ENCODE peak calls at places on chromosome 13, in six cellular contexts. H is NT2/D1, U is GM12878, X is K562, M is HepG2, D is H1. R is an unnamed sample.

GRCh38 chr13:25232937-25233515 is 54.3 kb downstream of the MTMR6 start:
- DNase-seq in U (no peak), M (peak), H (no peak), X (peak), D (no peak), R (peak)

GRCh38 chr13:28449826-28450773 is 44.8 kb downstream of the FLT1 start:
- DNase-seq in X (no peak), D (no peak), H (no peak), U (no peak), M (no peak), R (no peak)

GRCh38 chr13:50476579-50476978 is 366.9 kb downstream of the DLEU7 start:
- DNase-seq in U (no peak), M (no peak), H (no peak), X (no peak), D (no peak), R (no peak)

GRCh38 chr13:21872795-21873194 is 201.9 kb downstream of the FGF9 start:
- DNase-seq in M (no peak), X (no peak), U (no peak), D (no peak), H (no peak), R (no peak)

GRCh38 chr13:102392810-102393209 is 9.0 kb downstream of the FGF14 start:
- DNase-seq in X (no peak), H (no peak), D (no peak), M (no peak), U (no peak), R (no peak)

GRCh38 chr13:98576215-98576945 is 527 bp downstream of the STK24 start:
- DNase-seq in M (no peak), D (no peak), U (no peak), H (no peak), X (peak), R (no peak)

GRCh38 chr13:40060318-40061007 is 405.0 kb downstream of the COG6 start:
- DNase-seq in D (no peak), U (peak), X (no peak), H (no peak), M (no peak), R (no peak)

GRCh38 chr13:50700664-50701266 is 142.7 kb downstream of the DLEU7 start:
- DNase-seq in X (no peak), M (no peak), U (no peak), D (no peak), H (no peak), R (no peak)

GRCh38 chr13:112159575-112160547 is 92.9 kb downstream of the SOX1 start:
- DNase-seq in H (peak), D (no peak), X (no peak), M (peak), U (no peak), R (no peak)

GRCh38 chr13:95120650-95121049 is 180.6 kb downstream of the ABCC4 start:
- DNase-seq in X (no peak), M (no peak), D (no peak), H (no peak), U (no peak), R (no peak)

GRCh38 chr13:95115525-95115924 is 185.7 kb downstream of the ABCC4 start:
- DNase-seq in D (no peak), U (no peak), X (no peak), M (no peak), H (no peak), R (no peak)

GRCh38 chr13:95118541-95119324 is 182.5 kb downstream of the ABCC4 start:
- DNase-seq in H (no peak), U (no peak), X (no peak), M (no peak), D (no peak), R (no peak)

GRCh38 chr13:95113601-95114000 is 187.7 kb downstream of the ABCC4 start:
- DNase-seq in X (no peak), U (no peak), M (no peak), D (no peak), H (no peak), R (no peak)

GRCh38 chr13:95117092-95117491 is 184.2 kb downstream of the ABCC4 start:
- DNase-seq in H (no peak), X (no peak), M (no peak), U (peak), D (no peak), R (no peak)
- TF ChIP-seq ZNF274 in H (no peak), X (no peak), M (no peak), U (no peak), D (no peak), R (no peak)

DNA sequence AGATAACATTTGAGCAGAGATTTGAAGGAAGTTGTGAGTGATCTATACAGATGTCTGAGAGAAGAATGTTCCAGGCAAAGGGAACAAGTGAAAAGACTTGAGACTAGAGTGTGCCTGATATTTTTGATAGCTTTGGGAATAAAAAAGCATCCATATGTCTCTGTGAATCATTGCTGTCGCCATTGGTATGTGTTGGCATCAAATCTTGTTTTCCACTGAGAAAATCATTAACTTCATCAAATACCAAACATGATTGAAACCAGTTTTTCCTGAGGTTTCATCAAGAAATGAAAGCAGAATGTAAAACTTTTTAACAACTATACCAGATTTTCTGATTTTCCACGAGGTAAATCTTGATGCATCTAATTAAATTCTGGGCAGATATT is 862.6 kb downstream of the DIAPH3 start:
- DNase-seq in X (no peak), H (no peak), U (no peak), D (no peak), M (no peak), R (no peak)
- TF ChIP-seq ZNF274 in X (no peak), H (no peak), U (no peak), D (no peak), M (no peak), R (no peak)

GRCh38 chr13:63691474-63691873 is 2275.8 kb upstream of the PCDH20 start:
- DNase-seq in H (no peak), D (no peak), M (no peak), X (no peak), U (no peak), R (no peak)

GRCh38 chr13:63700366-63700765 is 2284.7 kb upstream of the PCDH20 start:
- DNase-seq in D (no peak), M (no peak), U (no peak), X (no peak), H (peak), R (no peak)

GRCh38 chr13:63693696-63694095 is 2278.0 kb upstream of the PCDH20 start:
- DNase-seq in X (no peak), H (no peak), M (no peak), D (no peak), U (no peak), R (no peak)

GRCh38 chr13:63699948-63700347 is 2284.3 kb upstream of the PCDH20 start:
- DNase-seq in H (no peak), X (no peak), U (no peak), D (no peak), M (no peak), R (no peak)

DNA sequence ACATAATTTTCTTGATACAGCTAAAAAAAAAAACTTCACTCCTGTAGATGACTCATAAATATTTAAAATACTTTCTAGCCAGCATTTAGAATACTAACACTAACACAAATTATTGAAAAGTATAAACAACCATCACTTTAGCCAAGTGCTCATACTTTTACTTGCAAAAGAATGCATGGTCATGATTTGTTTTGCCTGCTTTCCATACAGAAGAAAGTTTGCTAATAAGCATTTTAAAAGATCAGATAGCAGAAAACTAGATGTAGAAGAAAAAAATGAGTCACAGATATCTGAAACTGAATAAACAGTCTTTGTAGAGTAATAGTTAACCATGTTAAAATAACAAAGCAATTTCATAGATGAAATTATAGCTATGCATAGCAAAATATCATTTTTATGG is 2280.4 kb upstream of the PCDH20 start:
- DNase-seq in U (no peak), M (no peak), X (no peak), H (no peak), D (no peak), R (no peak)
- TF ChIP-seq ZNF274 in U (no peak), M (no peak), X (no peak), H (no peak), D (no peak), R (no peak)

DNA sequence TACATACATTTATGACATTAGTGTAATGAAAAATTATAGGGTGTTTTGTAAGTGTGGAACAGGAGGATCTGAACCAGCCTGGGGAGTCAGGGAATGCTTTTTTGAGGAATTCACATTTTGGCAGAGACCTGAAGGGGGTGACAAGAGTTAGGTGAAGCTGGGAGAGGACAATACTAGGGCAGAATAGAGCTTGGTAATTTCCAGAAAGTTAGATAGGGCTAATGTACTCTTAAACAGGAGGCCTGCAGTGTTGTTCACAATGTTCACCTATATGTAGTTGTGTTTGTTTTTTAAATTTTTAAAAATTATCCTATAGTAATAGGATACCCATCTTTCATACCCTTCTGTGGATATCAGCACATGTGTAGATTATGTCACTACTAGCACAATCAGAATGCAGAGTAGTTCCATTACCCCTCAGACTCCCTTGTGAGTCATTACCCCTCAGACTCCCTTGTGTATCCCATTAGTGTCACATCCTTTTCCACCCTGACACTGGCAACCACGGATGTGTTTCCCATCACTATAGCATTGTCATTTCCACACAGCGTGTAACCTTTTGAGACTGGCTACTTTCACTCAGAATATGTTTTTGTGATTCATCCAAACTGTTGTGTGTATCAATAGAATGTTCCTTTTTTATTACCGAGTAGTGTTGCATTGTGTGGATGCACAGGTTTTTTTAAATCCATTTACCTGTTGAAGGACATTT is 43.1 kb downstream of the PCCA start:
- DNase-seq in U (no peak), H (no peak), D (no peak), M (peak), X (peak), R (peak)
- TF ChIP-seq ZNF274 in U (no peak), H (no peak), D (no peak), M (no peak), X (no peak), R (no peak)

GRCh38 chr13:30153871-30154426 is 153.4 kb downstream of the KATNAL1 start:
- DNase-seq in U (no peak), X (no peak), M (no peak), D (no peak), H (no peak), R (no peak)
- TF ChIP-seq ZNF274 in U (no peak), X (no peak), M (no peak), D (no peak), H (no peak), R (no peak)

GRCh38 chr13:59543418-59543817 is 620.3 kb downstream of the DIAPH3 start:
- DNase-seq in X (no peak), D (no peak), H (no peak), U (no peak), M (no peak), R (no peak)
- TF ChIP-seq ZNF274 in X (no peak), D (no peak), H (no peak), U (no peak), M (no peak), R (no peak)

DNA sequence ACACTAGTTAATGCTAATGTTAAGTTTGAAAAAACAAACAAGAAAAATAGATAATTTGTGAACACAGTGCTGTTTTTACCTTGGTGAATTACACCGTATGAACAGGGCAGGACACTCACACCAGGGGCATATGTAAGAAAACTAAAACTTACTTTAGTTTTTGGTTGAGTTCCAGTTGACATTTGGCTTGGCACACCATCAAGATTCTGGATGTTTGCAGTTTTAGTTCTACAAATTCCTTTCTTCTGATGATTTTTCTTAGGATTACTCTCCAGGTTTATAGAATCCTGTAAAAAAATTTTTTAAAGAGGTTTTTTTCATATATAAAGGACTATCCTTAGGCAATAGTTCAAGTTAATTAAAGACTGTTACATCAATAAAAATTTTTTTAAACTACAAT is 238.5 kb upstream of the STARD13 start:
- DNase-seq in U (no peak), M (no peak), X (no peak), D (no peak), H (no peak), R (no peak)
- TF ChIP-seq ZNF274 in U (no peak), M (no peak), X (no peak), D (no peak), H (no peak), R (no peak)

DNA sequence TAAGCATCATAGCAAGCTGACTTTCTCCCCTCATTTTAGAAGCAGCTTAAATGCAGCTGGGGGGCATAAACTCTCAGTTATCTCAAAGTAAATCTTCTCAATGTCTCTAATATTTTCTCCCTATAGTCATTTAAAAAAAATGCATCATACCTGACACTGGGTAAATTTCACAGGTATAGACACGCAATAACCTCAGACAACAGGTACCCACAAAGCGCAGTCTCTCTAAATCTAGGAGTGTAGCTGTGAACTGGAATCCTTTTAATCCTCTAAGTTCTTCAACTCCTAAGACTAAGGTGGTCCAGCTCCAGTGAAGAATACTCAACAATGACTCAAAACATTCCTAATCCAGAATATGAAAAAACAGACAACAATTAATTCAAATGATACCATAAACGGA is 141.2 kb downstream of the MYCBP2 start:
- DNase-seq in U (no peak), M (no peak), X (no peak), H (no peak), D (no peak), R (no peak)
- TF ChIP-seq ZNF274 in U (no peak), M (no peak), X (no peak), H (no peak), D (no peak), R (no peak)

GRCh38 chr13:24134772-24135171 is 25.7 kb upstream of the SPATA13 start:
- DNase-seq in X (no peak), H (no peak), M (no peak), U (no peak), D (no peak), R (no peak)

GRCh38 chr13:24131749-24132148 is 28.8 kb upstream of the SPATA13 start:
- DNase-seq in X (no peak), D (no peak), U (no peak), H (no peak), M (no peak), R (no peak)

GRCh38 chr13:24138911-24139310 is 21.6 kb upstream of the SPATA13 start:
- DNase-seq in U (no peak), H (no peak), M (no peak), X (no peak), D (no peak), R (no peak)

GRCh38 chr13:24133396-24133795 is 27.1 kb upstream of the SPATA13 start:
- DNase-seq in D (no peak), M (no peak), U (no peak), X (no peak), H (no peak), R (no peak)

GRCh38 chr13:24135674-24136300 is 24.7 kb upstream of the SPATA13 start:
- DNase-seq in D (no peak), M (no peak), U (no peak), H (no peak), X (no peak), R (no peak)
- TF ChIP-seq ZNF274 in D (no peak), M (no peak), U (no peak), H (no peak), X (no peak), R (no peak)

DNA sequence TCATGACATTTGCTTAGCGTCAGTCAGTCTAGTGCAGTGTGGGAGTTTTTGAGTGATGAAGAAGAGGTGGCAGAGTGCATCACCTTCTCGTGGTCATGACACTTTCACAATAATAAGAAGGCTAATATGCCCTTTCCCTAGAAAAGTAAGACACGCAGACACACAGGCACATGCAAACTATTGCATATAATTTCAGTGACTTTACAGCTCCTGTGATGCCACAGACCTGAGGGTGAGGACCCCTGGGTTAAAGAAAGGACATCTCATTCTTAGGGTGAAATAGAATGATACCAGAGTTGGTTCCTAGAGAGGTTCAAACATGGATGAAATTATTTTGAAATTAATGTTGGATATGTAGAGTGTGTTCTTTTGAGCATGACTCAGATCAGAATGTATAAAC is 300.3 kb downstream of the GPC5 start:
- DNase-seq in H (no peak), U (no peak), D (no peak), X (no peak), M (no peak), R (no peak)
- TF ChIP-seq ZNF274 in H (no peak), U (no peak), D (no peak), X (no peak), M (no peak), R (no peak)